ENCODE peak calls at places on chromosome 4, in six cellular contexts. One of them, this sample, is unnamed. For H3K36me3, the result is how much of the 10 kb centered on the place peaks cover.

GRCh38 chr4:169030575-169030982 is 20.5 kb upstream of the CBR4 start:
- DNase-seq in heart right ventricle: no peak
- DNase-seq in hepatocyte: no peak
- DNase-seq in endothelial cell of umbilical vein: peak
- DNase-seq in HepG2: peak
- DNase-seq in Peyer's patch: no peak
- DNase-seq in this sample: no peak

GRCh38 chr4:97646997-97647396 is 496.3 kb downstream of the STPG2 start:
- DNase-seq in endothelial cell of umbilical vein: peak
- DNase-seq in Peyer's patch: no peak
- DNase-seq in HepG2: no peak
- DNase-seq in heart right ventricle: peak
- DNase-seq in hepatocyte: peak
- DNase-seq in this sample: no peak

GRCh38 chr4:23455482-23455881 is 434.4 kb downstream of the PPARGC1A start:
- DNase-seq in Peyer's patch: no peak
- DNase-seq in HepG2: peak
- DNase-seq in hepatocyte: peak
- DNase-seq in endothelial cell of umbilical vein: no peak
- DNase-seq in heart right ventricle: peak
- DNase-seq in this sample: no peak

GRCh38 chr4:98565646-98566403 is 92.6 kb downstream of the TSPAN5 start:
- DNase-seq in endothelial cell of umbilical vein: no peak
- DNase-seq in heart right ventricle: no peak
- DNase-seq in hepatocyte: no peak
- DNase-seq in HepG2: no peak
- DNase-seq in Peyer's patch: no peak
- DNase-seq in this sample: no peak

GRCh38 chr4:66252291-66252690 is 582.0 kb upstream of the EPHA5 start:
- DNase-seq in endothelial cell of umbilical vein: no peak
- DNase-seq in hepatocyte: no peak
- DNase-seq in HepG2: no peak
- DNase-seq in heart right ventricle: no peak
- DNase-seq in Peyer's patch: no peak
- DNase-seq in this sample: no peak

GRCh38 chr4:54723220-54723619 is 65.5 kb downstream of the KIT start:
- DNase-seq in hepatocyte: no peak
- DNase-seq in Peyer's patch: no peak
- DNase-seq in endothelial cell of umbilical vein: no peak
- DNase-seq in heart right ventricle: no peak
- DNase-seq in HepG2: no peak
- DNase-seq in this sample: no peak

GRCh38 chr4:87012265-87012953 is 77.6 kb downstream of the AFF1 start:
- DNase-seq in HepG2: peak
- DNase-seq in Peyer's patch: no peak
- DNase-seq in hepatocyte: peak
- DNase-seq in endothelial cell of umbilical vein: no peak
- DNase-seq in heart right ventricle: no peak
- DNase-seq in this sample: no peak

GRCh38 chr4:105158837-105159236 is 12.2 kb downstream of the TET2 start:
- DNase-seq in endothelial cell of umbilical vein: no peak
- DNase-seq in heart right ventricle: no peak
- DNase-seq in HepG2: peak
- DNase-seq in Peyer's patch: no peak
- DNase-seq in hepatocyte: peak
- DNase-seq in this sample: no peak

GRCh38 chr4:122884504-122884903 is 37.9 kb downstream of the NUDT6 start:
- DNase-seq in hepatocyte: no peak
- DNase-seq in HepG2: no peak
- DNase-seq in Peyer's patch: no peak
- DNase-seq in endothelial cell of umbilical vein: no peak
- DNase-seq in heart right ventricle: no peak
- DNase-seq in this sample: no peak

GRCh38 chr4:122894802-122895201 is 27.6 kb downstream of the NUDT6 start:
- DNase-seq in hepatocyte: no peak
- DNase-seq in heart right ventricle: no peak
- DNase-seq in HepG2: no peak
- DNase-seq in Peyer's patch: no peak
- DNase-seq in endothelial cell of umbilical vein: peak
- DNase-seq in this sample: no peak

GRCh38 chr4:122895336-122895995 is 26.9 kb downstream of the NUDT6 start:
- DNase-seq in endothelial cell of umbilical vein: peak
- DNase-seq in HepG2: no peak
- DNase-seq in Peyer's patch: no peak
- DNase-seq in heart right ventricle: no peak
- DNase-seq in hepatocyte: no peak
- DNase-seq in this sample: no peak

GRCh38 chr4:122889726-122890125 is 32.7 kb downstream of the NUDT6 start:
- DNase-seq in endothelial cell of umbilical vein: no peak
- DNase-seq in heart right ventricle: no peak
- DNase-seq in Peyer's patch: no peak
- DNase-seq in hepatocyte: no peak
- DNase-seq in HepG2: no peak
- DNase-seq in this sample: no peak

DNA sequence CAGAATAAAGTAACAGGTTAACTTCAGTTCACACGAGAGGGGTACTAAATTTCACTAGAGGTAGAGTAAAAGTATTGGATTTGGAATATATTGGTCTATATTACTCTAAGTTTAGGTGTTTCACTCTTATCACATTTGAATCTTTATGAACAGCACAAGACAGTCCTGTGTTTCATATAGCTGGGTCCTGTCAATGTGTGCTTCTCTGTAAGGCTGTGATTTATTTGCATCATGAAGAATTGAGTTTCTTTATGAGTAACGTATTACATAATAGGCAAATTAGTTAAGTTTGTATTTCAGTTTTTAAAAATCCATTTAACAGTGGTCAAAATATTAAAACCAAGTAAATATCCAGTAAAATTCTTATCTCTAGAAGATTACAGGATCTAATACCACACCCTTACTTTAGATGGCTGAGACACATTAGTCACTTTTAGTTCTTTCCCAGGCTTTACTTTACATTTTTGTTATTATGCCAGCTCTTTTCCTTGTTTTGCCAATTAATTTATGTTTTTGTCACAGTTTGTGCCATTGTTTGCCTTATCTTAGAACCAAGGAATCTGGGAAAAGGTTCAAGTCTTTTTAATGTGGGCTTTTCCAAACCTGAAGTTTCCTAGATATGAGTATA is 32.1 kb downstream of the NUDT6 start:
- DNase-seq in hepatocyte: no peak
- DNase-seq in Peyer's patch: no peak
- DNase-seq in heart right ventricle: no peak
- DNase-seq in HepG2: no peak
- DNase-seq in endothelial cell of umbilical vein: peak
- DNase-seq in this sample: no peak
- TF ChIP-seq CTCF in hepatocyte: no peak
- TF ChIP-seq CTCF in Peyer's patch: no peak
- TF ChIP-seq CTCF in heart right ventricle: no peak
- TF ChIP-seq CTCF in HepG2: no peak
- TF ChIP-seq CTCF in endothelial cell of umbilical vein: no peak
- TF ChIP-seq CTCF in this sample: no peak

GRCh38 chr4:2946812-2947600 is 16.2 kb downstream of the NOP14 start:
- DNase-seq in Peyer's patch: no peak
- DNase-seq in endothelial cell of umbilical vein: no peak
- DNase-seq in HepG2: no peak
- DNase-seq in heart right ventricle: no peak
- DNase-seq in hepatocyte: no peak
- DNase-seq in this sample: no peak
- H3K36me3 ChIP-seq in Peyer's patch: under half
- H3K36me3 ChIP-seq in endothelial cell of umbilical vein: half or more
- H3K36me3 ChIP-seq in HepG2: half or more
- H3K36me3 ChIP-seq in heart right ventricle: half or more
- H3K36me3 ChIP-seq in hepatocyte: under half
- H3K36me3 ChIP-seq in this sample: half or more

DNA sequence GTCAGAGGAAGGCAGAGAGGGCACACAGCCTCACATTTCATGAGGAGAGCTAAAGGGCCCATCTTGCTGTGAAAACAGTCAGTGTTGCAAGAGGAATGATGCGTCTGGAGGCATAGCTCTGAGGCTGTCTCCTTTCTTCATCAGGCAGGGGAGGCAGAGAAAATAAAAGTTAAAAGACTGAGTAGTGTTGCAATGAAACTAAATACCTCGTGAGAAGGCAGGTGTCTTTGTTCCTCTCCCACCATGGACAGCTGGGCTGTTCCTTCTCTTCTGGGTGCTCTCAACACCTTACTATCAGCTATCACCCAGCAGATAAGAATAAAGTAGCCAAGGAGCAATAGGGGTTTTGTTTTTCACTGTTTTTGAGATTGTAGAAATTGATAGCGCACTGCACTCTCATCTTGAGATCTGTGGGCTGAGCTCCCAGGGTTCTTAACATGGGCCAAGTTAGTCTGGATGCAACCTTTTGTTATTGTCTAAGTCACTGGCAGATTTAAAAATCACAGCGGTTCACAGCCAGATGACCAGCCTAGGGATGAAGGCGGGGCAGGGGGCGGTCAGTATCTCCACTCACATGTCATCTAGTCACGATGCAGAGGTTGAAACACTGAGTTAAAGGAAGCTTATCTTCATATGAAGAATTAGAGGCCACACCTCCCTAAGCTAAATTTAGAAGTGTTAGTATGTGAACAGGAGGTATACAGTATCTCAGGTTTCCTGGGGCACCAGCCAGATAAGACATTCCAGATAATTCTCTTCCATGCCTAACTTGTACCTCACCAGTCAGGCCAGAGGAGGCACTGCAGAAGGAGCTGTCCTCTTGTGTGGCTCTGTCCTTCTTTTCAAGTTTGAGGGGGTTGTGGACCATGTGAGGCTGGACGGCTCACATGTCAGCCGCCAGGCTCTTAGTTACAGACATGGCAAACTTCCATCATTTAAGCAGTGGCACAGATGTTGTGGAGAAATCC is 36.9 kb downstream of the PARM1 start:
- DNase-seq in hepatocyte: peak
- DNase-seq in HepG2: no peak
- DNase-seq in endothelial cell of umbilical vein: no peak
- DNase-seq in Peyer's patch: no peak
- DNase-seq in heart right ventricle: peak
- DNase-seq in this sample: no peak
- TF ChIP-seq CTCF in hepatocyte: peak
- TF ChIP-seq CTCF in HepG2: no peak
- TF ChIP-seq CTCF in endothelial cell of umbilical vein: no peak
- TF ChIP-seq CTCF in Peyer's patch: no peak
- TF ChIP-seq CTCF in heart right ventricle: peak
- TF ChIP-seq CTCF in this sample: peak

DNA sequence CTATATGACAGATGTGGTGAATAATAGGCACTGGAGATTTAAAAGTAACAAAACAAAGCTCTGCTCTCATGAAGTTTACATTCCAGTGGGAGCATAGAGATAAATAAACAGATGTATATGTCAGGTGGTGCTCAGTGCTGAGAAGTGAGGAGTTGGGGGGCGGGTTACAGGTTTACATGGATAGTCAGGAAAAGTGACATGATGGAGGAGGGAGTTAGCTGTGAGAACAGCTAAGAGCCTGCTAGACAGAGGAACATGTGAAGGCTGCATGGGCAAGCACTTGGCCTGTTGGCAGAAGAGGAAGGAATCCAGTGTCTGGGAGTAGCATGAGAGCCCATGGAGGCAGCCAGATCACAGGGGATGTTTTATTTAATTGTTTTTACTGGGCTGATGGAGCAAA is 10.2 kb upstream of the TMEM156 start:
- DNase-seq in Peyer's patch: no peak
- DNase-seq in endothelial cell of umbilical vein: no peak
- DNase-seq in heart right ventricle: no peak
- DNase-seq in hepatocyte: no peak
- DNase-seq in HepG2: peak
- DNase-seq in this sample: no peak
- H3K36me3 ChIP-seq in Peyer's patch: under half
- H3K36me3 ChIP-seq in endothelial cell of umbilical vein: under half
- H3K36me3 ChIP-seq in heart right ventricle: under half
- H3K36me3 ChIP-seq in hepatocyte: under half
- H3K36me3 ChIP-seq in HepG2: under half
- H3K36me3 ChIP-seq in this sample: under half

GRCh38 chr4:156784970-156785369 is 186.6 kb downstream of the PDGFC start:
- DNase-seq in endothelial cell of umbilical vein: no peak
- DNase-seq in heart right ventricle: no peak
- DNase-seq in hepatocyte: no peak
- DNase-seq in HepG2: no peak
- DNase-seq in Peyer's patch: no peak
- DNase-seq in this sample: no peak
- TF ChIP-seq CTCF in endothelial cell of umbilical vein: no peak
- TF ChIP-seq CTCF in heart right ventricle: no peak
- TF ChIP-seq CTCF in hepatocyte: no peak
- TF ChIP-seq CTCF in HepG2: no peak
- TF ChIP-seq CTCF in Peyer's patch: no peak
- TF ChIP-seq CTCF in this sample: no peak